ENCODE peak calls at places on chromosomes 6 and 20, in seven cellular contexts. E is astrocyte of the cerebellum; U is right lobe of liver; Y is fibroblast of lung; F is astrocyte of the spinal cord; K is RWPE1; C is CD4-positive, alpha-beta T cell. L is an unnamed sample.

GRCh38 chr6:71395731-71396409 is 107.3 kb downstream of the OGFRL1 start:
- DNase-seq in C (no peak), Y (no peak), K (no peak), U (no peak), E (no peak), F (no peak), L (no peak)

GRCh38 chr6:51959744-51960383 is 127.5 kb downstream of the PKHD1 start:
- DNase-seq in Y (peak), K (peak), U (peak), E (peak), F (peak), C (no peak), L (peak)

GRCh38 chr20:48984575-48985219 is 61.4 kb upstream of the CSE1L start:
- DNase-seq in E (peak), Y (peak), K (no peak), U (no peak), C (no peak), F (peak), L (no peak)

GRCh38 chr6:151353795-151354194 is 37.6 kb downstream of the ZBTB2 start:
- DNase-seq in K (no peak), F (no peak), C (no peak), U (no peak), E (no peak), Y (no peak), L (no peak)

GRCh38 chr6:18528084-18528743 is 141.1 kb downstream of the RNF144B start:
- DNase-seq in Y (peak), C (no peak), K (no peak), F (peak), E (no peak), U (no peak), L (no peak)

GRCh38 chr6:159999240-159999671 is 30.4 kb downstream of the IGF2R start:
- DNase-seq in U (no peak), Y (no peak), F (no peak), E (no peak), K (no peak), C (no peak), L (no peak)

GRCh38 chr6:25070547-25071366 is 135.0 kb upstream of the RIPOR2 start:
- DNase-seq in C (peak), U (peak), E (peak), Y (peak), F (peak), K (peak), L (peak)

GRCh38 chr6:3825331-3825831 is 23.8 kb upstream of the FAM50B start:
- DNase-seq in K (no peak), F (peak), U (no peak), Y (peak), C (no peak), E (no peak), L (peak)

GRCh38 chr6:148969679-148970078 is 222.8 kb downstream of the UST start:
- DNase-seq in F (peak), C (no peak), U (no peak), Y (peak), K (no peak), E (peak), L (no peak)

GRCh38 chr20:50012282-50013263 is 29.8 kb downstream of the SNAI1 start:
- DNase-seq in Y (no peak), K (no peak), E (no peak), U (no peak), C (no peak), F (no peak), L (no peak)

DNA sequence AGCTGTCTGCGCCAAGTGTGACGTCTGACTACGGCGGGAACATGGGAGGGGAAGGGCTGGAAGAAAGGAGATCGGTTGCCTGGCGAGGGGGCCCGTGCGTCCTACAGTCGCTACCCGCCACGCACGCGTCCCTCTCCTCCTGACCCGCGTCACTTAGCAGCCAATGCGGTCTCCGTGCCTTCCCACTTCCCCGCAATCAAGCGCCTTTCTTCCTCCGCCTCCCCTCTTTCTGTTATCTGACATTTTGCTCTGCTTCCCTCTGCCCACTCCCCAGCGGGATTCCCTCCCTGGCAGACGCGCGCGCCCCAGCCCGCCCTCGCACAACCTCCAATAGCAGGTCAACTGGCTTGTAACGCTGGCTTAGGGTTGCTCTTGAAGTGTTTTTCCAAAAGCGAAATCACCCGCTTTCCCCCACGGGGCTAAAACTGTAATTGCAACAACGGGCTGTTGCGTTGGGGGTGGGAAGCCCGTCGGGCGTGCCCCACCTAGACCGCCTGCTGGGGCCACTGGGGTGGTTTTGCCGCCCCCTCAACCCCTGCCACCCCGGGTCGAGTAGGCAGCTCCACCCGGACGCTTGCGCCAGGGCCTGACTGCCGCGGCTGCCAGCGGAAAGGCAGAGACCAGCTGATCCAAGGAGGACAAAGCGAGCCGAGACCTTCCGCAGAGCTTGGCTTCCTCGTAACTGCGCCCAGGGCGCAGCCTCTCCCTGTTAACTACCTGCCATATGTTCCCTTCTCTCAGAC is 6.2 kb upstream of the SOX4 start:
- DNase-seq in U (no peak), C (no peak), Y (peak), K (peak), E (no peak), F (peak), L (peak)
- TF ChIP-seq CTCF in U (no peak), C (no peak), Y (peak), K (no peak), E (peak), F (peak), L (peak)

GRCh38 chr6:27866370-27867050 is 45.7 kb downstream of the OR2B2 start:
- DNase-seq in C (no peak), F (peak), Y (peak), E (no peak), U (no peak), K (peak), L (no peak)

GRCh38 chr6:27865952-27866369 is 46.2 kb downstream of the OR2B2 start:
- DNase-seq in Y (no peak), F (no peak), U (no peak), E (no peak), K (no peak), C (no peak), L (peak)

GRCh38 chr6:27864906-27865883 is 47.0 kb downstream of the OR2B2 start:
- DNase-seq in C (peak), U (peak), Y (peak), F (peak), K (peak), E (peak), L (peak)

GRCh38 chr6:27867941-27868705 is 44.1 kb downstream of the OR2B2 start:
- DNase-seq in E (no peak), K (no peak), F (peak), U (no peak), C (no peak), Y (peak), L (no peak)

DNA sequence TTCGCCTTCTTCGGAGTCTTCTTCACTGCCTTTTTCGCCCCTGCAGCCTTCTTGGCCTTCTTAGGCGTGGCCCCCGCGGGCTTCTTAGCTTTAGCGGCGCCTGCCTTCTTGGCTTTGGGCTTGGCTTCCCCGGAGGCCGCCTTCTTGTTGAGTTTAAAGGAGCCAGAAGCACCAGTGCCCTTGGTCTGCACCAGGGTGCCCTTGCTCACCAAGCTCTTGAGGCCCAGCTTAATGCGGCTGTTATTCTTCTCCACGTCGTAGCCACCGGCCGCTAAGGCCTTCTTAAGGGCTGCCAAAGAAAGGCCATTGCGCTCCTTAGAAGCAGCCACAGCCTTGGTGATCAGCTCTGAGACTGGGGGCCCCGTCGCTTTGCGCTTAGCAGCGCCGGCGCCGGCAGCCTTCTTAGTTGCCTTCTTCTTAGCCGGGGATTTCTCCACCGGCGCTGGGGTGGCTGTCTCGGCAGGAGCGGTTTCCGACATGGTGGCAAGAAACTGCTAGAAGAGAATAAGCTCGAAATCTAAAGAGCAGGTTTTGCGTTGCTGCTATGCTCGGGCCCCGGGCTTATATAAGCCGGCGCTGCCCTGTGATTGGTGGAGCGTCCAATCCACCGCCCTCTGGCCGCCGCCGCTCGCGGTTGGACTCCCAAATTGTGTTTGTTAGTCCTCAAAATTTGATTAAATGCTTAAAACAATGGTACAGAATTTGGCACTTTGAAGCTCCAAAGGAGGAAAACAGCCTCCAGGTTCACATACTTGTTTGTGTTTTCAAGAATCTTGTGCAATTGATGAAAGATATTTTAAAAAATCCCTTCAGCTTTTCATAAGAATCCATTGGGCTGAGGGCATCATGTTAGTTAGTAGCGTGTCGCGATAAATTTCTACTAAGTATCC is 44.9 kb downstream of the OR2B2 start:
- DNase-seq in E (no peak), F (peak), U (peak), Y (peak), C (peak), K (peak), L (peak)
- TF ChIP-seq CTCF in E (no peak), F (no peak), U (no peak), Y (no peak), C (no peak), K (no peak), L (no peak)

GRCh38 chr20:33686008-33686983 is at the start of gene E2F1:
- DNase-seq in C (peak), E (peak), F (peak), Y (peak), K (peak), U (peak), L (peak)
- TF ChIP-seq CTCF in C (peak), E (peak), F (peak), Y (peak), K (no peak), U (peak), L (no peak)

GRCh38 chr6:1477432-1478090 is 88.2 kb downstream of the FOXF2 start:
- DNase-seq in C (no peak), Y (peak), E (peak), U (no peak), F (peak), K (peak), L (no peak)
- TF ChIP-seq CTCF in C (no peak), Y (no peak), E (no peak), U (no peak), F (no peak), K (peak), L (no peak)

GRCh38 chr6:39362487-39362865 is 40.0 kb upstream of the KCNK16 start:
- DNase-seq in K (no peak), C (no peak), Y (no peak), F (no peak), U (no peak), E (no peak), L (peak)
- TF ChIP-seq CTCF in K (no peak), C (no peak), Y (no peak), F (peak), U (no peak), E (no peak), L (no peak)

GRCh38 chr6:26537160-26537845 is 863 bp upstream of the HMGN4 start:
- DNase-seq in E (peak), C (peak), F (peak), Y (peak), U (peak), K (peak), L (peak)
- TF ChIP-seq CTCF in E (no peak), C (no peak), F (no peak), Y (no peak), U (no peak), K (no peak), L (no peak)

DNA sequence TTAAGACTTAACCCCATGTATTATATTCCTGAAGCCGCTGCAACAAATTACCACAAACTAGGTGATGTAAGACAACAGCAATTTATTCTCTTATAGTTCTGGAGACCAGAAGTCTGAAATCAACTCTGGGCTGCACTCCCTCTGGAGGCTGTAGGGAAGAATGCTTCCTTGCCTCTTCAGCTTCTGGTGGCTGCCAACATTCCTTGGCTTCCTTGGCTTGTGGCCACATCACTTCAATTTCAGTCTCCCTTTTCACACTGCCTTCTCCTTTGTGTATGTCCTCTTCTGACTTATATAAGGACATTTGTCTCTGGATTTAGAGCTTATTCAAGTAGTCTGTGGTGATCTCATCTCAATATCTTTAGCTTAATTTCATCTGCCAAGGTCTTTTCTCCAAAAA is 141.6 kb downstream of the DHX35 start:
- DNase-seq in C (no peak), K (no peak), F (no peak), Y (peak), U (no peak), E (no peak), L (no peak)
- TF ChIP-seq CTCF in C (no peak), K (no peak), F (no peak), Y (peak), U (no peak), E (peak), L (no peak)

DNA sequence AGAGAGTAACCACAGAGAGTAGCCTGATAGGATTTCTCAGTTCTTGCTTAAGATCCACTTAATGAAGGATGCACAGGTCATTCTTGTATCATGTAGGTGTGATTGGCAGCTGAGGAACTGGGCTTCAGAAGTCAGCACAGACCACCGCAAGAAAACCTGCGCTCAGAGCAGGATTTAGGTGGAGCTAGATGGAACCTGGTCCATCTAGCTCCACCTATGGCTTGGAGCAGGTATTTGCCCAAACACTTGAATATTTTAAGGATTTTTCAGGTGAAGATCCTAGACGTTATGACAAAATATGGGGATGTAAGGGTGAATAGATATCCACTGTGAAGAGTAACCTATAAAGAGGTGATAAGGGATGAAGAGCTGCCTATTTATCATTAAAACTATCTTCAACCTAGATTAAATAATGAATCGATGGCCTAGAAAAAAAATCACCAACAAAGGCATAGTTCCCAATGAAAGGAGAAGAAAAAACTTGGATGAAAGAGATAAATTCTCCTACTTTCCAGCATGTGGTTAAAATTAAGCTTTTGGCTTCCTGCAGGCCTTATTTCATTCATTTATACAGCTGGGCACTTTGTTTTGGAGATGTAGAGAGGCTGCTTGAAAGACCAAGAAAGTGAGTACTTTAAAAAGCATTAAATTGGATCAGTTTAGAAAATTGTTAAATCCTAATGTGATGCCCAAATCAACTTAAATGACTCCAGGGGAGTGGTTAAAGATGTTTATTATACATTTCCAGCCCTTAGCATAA is 778.4 kb upstream of the GJE1 start:
- DNase-seq in K (no peak), E (no peak), U (no peak), F (no peak), Y (no peak), C (no peak), L (no peak)
- TF ChIP-seq CTCF in K (no peak), E (peak), U (peak), F (no peak), Y (no peak), C (no peak), L (no peak)

DNA sequence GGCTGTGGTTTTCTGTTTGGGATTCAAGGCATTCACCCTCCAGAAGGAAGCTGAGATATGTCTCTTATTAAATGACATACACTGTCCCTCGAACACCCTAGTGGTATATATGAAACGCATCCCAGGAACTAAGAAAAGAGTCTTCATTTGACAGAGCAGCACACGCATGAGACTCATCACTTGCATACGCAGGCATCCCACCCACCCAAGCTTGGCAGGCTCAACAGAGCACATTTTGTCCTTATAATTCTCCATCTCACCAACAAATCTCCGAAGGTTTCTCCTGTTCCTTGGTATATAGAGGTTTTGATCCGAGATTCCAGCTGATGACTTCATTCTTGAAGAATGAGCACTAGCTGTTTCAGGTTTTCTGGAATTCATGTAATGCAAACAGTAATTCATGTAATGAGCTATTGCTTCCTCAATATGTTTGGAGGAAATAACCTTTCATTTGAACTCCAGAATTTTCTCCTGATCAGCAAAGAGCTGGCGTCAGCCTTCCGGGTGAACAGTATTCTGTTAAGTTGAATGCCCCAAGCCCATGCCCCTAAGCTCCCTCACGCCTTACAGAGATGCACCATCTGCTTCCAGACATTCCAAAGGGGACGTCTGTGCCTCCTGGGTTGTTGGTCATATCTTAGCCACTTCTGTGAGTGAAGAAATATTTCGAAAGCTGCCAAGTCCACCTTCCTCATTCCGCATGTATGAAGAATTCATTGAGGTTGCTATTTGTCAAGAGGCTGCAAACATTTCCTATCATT is 66.0 kb upstream of the CDH4 start:
- DNase-seq in K (peak), C (no peak), F (peak), Y (peak), U (no peak), E (peak), L (peak)
- TF ChIP-seq CTCF in K (no peak), C (no peak), F (no peak), Y (no peak), U (no peak), E (no peak), L (no peak)

DNA sequence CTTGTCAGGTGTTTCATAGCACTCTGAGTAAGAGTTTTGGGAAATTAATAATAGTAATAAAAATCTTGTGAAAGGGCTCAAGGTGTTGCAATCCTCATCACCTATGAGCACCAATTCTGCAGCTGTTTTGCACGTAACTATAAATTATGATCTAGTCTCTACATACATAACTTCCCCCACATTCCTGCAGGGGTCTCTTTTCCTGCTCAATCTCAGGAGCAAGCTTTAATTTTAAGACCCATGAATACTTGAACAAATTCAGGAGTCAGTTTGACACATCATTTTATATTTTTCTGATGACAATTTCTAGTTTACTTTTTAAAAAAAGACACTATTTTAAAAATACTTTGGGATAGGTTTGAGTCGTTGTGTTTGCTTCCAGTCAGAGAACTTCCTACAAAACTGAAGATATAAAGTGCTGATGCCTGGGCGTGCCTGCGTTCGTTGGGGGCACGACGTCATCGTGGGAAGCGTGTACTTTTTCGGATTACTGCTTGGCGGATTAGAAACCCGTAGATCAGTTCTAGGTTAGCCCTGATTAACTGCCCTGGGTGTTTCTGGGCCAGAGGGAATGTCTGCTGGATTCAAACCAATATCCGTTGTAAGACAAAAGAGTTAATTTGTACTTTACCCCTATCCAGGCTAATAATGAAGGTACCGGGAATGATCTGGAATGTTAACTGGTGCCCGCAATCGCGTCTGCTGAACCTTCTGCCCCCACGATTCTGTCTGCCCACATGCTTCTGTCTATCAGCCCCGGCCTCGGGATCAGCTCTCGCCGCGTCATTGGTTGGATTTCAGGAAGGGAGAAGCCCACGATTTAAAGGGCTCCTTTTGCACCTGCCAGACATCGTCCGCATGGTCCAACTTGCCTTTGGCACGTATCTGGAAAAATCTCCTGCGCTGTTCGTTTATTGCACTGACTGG is 940 bp upstream of the E2F3 start:
- DNase-seq in C (no peak), K (peak), Y (peak), F (peak), U (peak), E (no peak), L (peak)
- TF ChIP-seq CTCF in C (no peak), K (peak), Y (peak), F (peak), U (peak), E (peak), L (peak)